ENCODE peak calls at places on chromosomes 6 and 20, in six cellular contexts. B is neural progenitor cell, R is left lung, H is GM23338, Q is left ventricle myocardium inferior, Y is neural crest cell. F is an unnamed sample.

GRCh38 chr6:35602133-35602946 is 86.4 kb downstream of the FKBP5 start:
- DNase-seq in R (no peak), H (no peak), Y (no peak), B (no peak), Q (no peak), F (no peak)

GRCh38 chr6:73157870-73158269 is 67.4 kb downstream of the KHDC1L start:
- DNase-seq in R (no peak), B (no peak), H (no peak), Q (no peak), Y (no peak), F (no peak)

GRCh38 chr6:3566812-3567211 is 110.0 kb upstream of the SLC22A23 start:
- DNase-seq in R (no peak), Q (no peak), B (no peak), H (no peak), Y (no peak), F (no peak)

GRCh38 chr6:133062077-133062476 is 179.1 kb upstream of the EYA4 start:
- DNase-seq in H (no peak), Q (no peak), Y (no peak), B (no peak), R (no peak), F (no peak)

GRCh38 chr20:47719625-47720024 is 65.7 kb downstream of the SULF2 start:
- DNase-seq in B (no peak), Y (no peak), R (no peak), Q (no peak), H (no peak), F (no peak)

GRCh38 chr6:11324453-11325023 is 92.1 kb upstream of the NEDD9 start:
- DNase-seq in Y (no peak), Q (no peak), B (no peak), H (no peak), R (no peak), F (no peak)

GRCh38 chr6:75830959-75831885 is 82.2 kb downstream of the MYO6 start:
- DNase-seq in R (no peak), B (no peak), Y (no peak), Q (no peak), H (no peak), F (no peak)

GRCh38 chr6:139144490-139145085 is 9.7 kb downstream of the HECA start:
- DNase-seq in Y (no peak), H (no peak), R (no peak), B (no peak), Q (no peak), F (no peak)

GRCh38 chr20:2814587-2815051 is at the start of gene C20orf141:
- DNase-seq in B (no peak), Q (no peak), Y (no peak), H (no peak), R (no peak), F (no peak)

GRCh38 chr6:106688177-106688951 is 59.0 kb downstream of the QRSL1 start:
- DNase-seq in B (no peak), R (no peak), Q (no peak), H (no peak), Y (no peak), F (no peak)

GRCh38 chr20:44835661-44836221 is 25.4 kb upstream of the RIMS4 start:
- DNase-seq in B (no peak), R (no peak), H (no peak), Q (no peak), Y (no peak), F (no peak)

GRCh38 chr20:51462566-51463276 is 79.8 kb downstream of the NFATC2 start:
- DNase-seq in B (no peak), Y (no peak), R (no peak), H (no peak), Q (peak), F (no peak)

GRCh38 chr6:160239929-160240690 is 18.5 kb downstream of the SLC22A2 start:
- DNase-seq in R (no peak), H (peak), Y (no peak), B (no peak), Q (no peak), F (no peak)

GRCh38 chr6:130944486-130944885 is 117.3 kb downstream of the SMLR1 start:
- DNase-seq in B (no peak), Y (peak), R (no peak), H (no peak), Q (no peak), F (no peak)

GRCh38 chr6:33428219-33428890 is 8.5 kb downstream of the SYNGAP1 start:
- DNase-seq in Q (no peak), H (peak), Y (no peak), B (peak), R (no peak), F (no peak)

GRCh38 chr6:10084276-10084993 is 330.4 kb downstream of the TFAP2A start:
- DNase-seq in Y (no peak), R (no peak), H (no peak), B (no peak), Q (no peak), F (no peak)
- TF ChIP-seq CTCF in Y (no peak), R (no peak), H (peak), B (no peak), Q (no peak), F (no peak)

DNA sequence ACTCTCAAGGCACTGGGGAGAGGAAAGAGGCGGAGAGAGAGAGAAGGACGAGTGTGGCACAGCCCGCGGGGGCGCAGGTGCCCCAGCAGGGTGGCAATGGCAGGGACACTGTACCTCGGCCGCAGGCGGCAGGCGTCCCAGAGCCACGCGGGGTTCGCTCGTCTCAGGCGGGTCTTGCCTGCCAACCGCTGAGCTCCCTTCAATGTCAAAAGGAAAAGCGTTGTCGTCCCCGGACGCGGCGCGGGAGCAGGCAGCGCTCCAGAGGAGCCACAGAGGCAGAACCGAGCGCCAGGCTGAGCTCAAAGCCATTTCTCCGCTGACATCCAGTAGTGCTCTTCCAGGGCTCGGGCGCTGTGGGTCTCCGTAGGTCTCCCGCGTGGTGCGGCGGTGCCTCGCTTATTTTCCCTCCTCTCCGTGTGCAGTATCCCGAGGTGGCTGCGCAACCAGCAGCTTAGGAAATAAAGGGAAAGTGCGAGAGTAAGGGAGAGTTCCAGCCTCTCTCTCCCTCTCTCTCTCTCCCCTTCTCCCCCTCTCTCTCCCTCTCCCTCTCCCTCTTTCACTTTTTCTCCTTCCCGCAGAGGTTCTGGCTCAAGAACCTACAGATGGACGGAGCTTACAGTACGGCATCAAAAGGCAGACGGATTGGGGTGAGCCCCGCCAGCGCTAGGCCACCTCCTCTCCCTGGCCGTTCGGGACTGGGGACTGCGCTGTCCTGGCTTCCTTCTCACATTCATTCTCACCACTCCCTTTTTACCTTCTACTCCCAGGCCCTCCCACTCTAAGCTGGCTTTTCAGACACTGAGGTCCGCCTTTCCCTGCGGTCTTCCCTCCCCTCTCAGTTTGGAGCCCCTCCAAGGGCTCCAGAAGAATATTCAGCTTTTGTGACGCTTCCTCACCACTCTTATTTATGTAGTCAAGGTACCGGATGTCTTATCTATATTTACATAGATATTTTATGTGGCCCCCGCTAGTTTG is at the start of gene LAMA4:
- DNase-seq in H (peak), Y (peak), R (peak), Q (peak), B (peak), F (no peak)
- TF ChIP-seq CTCF in H (no peak), Y (no peak), R (no peak), Q (peak), B (no peak), F (no peak)

DNA sequence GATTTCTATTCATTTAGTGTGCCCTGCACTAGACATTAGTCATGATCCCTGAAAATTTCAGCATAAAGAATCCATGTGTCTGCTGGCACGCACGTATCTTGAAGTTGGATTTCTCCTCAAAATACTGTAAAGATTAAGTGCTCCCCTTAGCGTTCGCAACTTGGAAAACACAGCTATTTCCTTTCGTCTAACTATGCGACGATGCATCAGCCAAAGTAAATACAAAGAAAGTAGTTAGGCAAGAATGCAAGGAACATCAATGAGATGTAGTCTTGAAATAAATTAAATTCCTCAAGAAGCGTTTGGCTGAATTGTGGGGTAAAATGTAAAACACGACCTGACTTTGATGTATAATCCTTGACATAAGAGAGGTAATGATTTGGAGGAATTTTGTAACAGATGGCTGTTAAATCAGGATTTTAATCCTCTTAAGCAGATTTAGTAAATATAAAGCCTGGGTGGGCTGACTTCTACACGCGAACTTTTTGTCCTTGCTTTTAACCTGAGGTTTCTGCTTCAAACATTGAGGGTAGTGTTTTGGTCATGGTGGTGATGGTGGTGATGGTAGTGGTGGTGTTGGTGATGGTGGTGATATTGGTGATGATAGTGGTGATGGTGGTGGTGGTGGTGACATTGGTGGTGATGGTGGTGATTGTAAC is 88.2 kb downstream of the FOXF2 start:
- DNase-seq in Q (no peak), H (peak), B (no peak), Y (no peak), R (no peak), F (no peak)
- TF ChIP-seq CTCF in Q (no peak), H (no peak), B (no peak), Y (no peak), R (no peak), F (no peak)

GRCh38 chr6:26196846-26197683 is 109.8 kb downstream of the HFE start:
- DNase-seq in Q (no peak), H (peak), B (peak), Y (peak), R (peak), F (peak)
- TF ChIP-seq CTCF in Q (no peak), H (no peak), B (no peak), Y (no peak), R (no peak), F (no peak)

DNA sequence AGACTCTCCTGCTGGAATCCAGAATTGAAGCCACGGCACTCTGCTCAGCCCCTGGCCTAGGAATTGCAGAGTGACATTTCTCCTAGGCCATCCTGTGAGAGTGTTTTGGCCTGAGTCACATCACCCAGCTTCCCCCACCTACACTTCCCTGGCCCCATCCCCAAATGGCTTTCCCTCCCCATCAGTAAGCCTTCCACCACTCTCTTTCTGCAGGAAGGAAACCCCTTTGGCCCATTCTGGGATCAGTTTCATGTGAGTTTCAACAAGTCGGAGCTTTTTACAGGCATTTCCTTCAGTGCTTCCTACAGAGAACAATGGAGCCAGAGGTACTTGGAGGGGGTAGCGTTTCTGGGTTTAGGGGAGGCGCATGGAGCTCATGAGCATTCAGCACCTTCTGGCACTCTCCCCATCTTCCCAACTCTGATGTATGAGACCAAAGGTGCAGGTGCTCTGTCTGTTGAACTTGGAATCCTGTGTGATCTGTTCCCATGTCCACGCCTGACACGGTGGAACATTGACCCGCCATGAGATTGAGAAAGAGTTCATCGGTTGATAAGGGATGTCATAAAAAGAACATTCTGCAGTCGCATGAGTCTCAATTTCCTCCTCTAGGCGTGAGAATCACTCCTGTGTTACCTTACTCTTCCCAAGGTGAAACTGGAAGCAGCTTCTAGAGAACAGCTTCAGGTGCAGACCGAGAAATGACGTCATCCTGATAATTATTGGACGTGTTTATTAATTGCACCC is 8.9 kb downstream of the POFUT1 start:
- DNase-seq in R (no peak), B (no peak), H (no peak), Y (no peak), Q (no peak), F (no peak)
- TF ChIP-seq CTCF in R (no peak), B (no peak), H (no peak), Y (no peak), Q (no peak), F (no peak)

GRCh38 chr6:34508425-34508824 is 42.5 kb downstream of the PACSIN1 start:
- DNase-seq in B (no peak), H (no peak), Y (no peak), Q (no peak), R (no peak), F (no peak)
- TF ChIP-seq CTCF in B (no peak), H (no peak), Y (peak), Q (no peak), R (no peak), F (no peak)

GRCh38 chr6:117602151-117602898 is at the start of gene GOPC:
- DNase-seq in R (peak), Y (peak), B (peak), Q (peak), H (peak), F (peak)
- TF ChIP-seq CTCF in R (no peak), Y (peak), B (peak), Q (peak), H (no peak), F (no peak)

DNA sequence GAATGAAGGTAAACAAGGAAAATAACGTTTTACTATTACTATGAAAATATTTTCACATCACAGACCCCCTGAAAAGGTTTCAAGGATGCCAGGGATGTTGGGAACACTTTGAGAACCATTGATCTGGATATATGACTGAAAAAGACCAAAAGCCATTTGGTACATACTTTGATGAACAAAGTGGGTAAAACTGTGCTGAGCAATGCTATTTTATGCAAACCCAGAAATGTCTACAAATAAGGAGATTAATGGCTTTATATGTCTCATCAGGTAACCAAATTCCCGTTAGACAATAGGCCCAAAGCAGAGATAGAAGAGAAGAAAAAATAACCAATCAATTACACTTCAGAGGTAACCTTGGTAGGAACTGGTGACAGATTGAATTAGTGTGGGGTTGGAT is 101.4 kb upstream of the CNKSR3 start:
- DNase-seq in Y (no peak), R (no peak), H (no peak), B (no peak), Q (no peak), F (no peak)
- TF ChIP-seq CTCF in Y (no peak), R (no peak), H (no peak), B (no peak), Q (no peak), F (no peak)

DNA sequence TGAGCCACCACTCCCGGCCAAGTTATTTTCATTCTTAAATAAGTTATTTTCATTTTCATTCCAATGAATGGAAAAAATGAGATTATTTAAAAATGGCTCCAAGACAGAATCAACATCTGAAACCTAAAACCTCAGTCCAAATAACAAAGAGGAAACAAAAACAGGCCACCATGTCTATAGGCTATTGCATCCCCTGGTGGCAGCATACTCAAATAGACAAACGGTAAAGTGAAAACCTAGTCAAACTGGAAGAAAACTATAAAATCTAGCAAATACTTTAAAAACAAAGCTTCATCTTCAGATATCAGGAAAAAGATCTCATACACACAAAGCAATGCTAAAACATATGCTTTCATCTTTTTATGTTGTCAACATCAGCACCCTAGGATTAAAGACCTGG is 20.9 kb downstream of the IL17A start:
- DNase-seq in B (no peak), H (peak), Y (no peak), Q (no peak), R (no peak), F (no peak)
- TF ChIP-seq CTCF in B (peak), H (peak), Y (peak), Q (no peak), R (no peak), F (no peak)